ENCODE peak calls at places on chromosome 2, in ten cellular contexts. One of them, this sample, is unnamed.

GRCh38 chr2:219439518-219439917 is 4.9 kb downstream of the SPEG start:
- DNase-seq in ovary: no peak
- DNase-seq in tibial nerve: no peak
- DNase-seq in stomach: no peak
- DNase-seq in A549: no peak
- DNase-seq in HepG2: no peak
- DNase-seq in H1: no peak
- DNase-seq in K562: no peak
- DNase-seq in sigmoid colon: no peak
- DNase-seq in suprapubic skin: no peak
- DNase-seq in this sample: peak

GRCh38 chr2:178891265-178891958 is 84.2 kb upstream of the TTN start:
- DNase-seq in tibial nerve: peak
- DNase-seq in ovary: peak
- DNase-seq in suprapubic skin: no peak
- DNase-seq in sigmoid colon: no peak
- DNase-seq in K562: peak
- DNase-seq in H1: peak
- DNase-seq in stomach: peak
- DNase-seq in A549: peak
- DNase-seq in HepG2: peak
- DNase-seq in this sample: no peak

GRCh38 chr2:147860009-147860408 is 15.2 kb downstream of the ACVR2A start:
- DNase-seq in H1: no peak
- DNase-seq in tibial nerve: no peak
- DNase-seq in sigmoid colon: no peak
- DNase-seq in HepG2: no peak
- DNase-seq in stomach: no peak
- DNase-seq in ovary: no peak
- DNase-seq in A549: no peak
- DNase-seq in K562: no peak
- DNase-seq in suprapubic skin: no peak
- DNase-seq in this sample: no peak

GRCh38 chr2:208454861-208455260 is 48.3 kb downstream of the PTH2R start:
- DNase-seq in suprapubic skin: no peak
- DNase-seq in stomach: no peak
- DNase-seq in H1: no peak
- DNase-seq in ovary: no peak
- DNase-seq in HepG2: no peak
- DNase-seq in A549: no peak
- DNase-seq in K562: no peak
- DNase-seq in sigmoid colon: no peak
- DNase-seq in tibial nerve: no peak
- DNase-seq in this sample: no peak

GRCh38 chr2:104818249-104818648 is 35.7 kb upstream of the POU3F3 start:
- DNase-seq in sigmoid colon: no peak
- DNase-seq in H1: no peak
- DNase-seq in tibial nerve: no peak
- DNase-seq in suprapubic skin: no peak
- DNase-seq in K562: no peak
- DNase-seq in ovary: no peak
- DNase-seq in HepG2: no peak
- DNase-seq in stomach: no peak
- DNase-seq in A549: no peak
- DNase-seq in this sample: no peak

GRCh38 chr2:231696004-231696367 is 12.3 kb upstream of the PTMA start:
- DNase-seq in ovary: no peak
- DNase-seq in sigmoid colon: peak
- DNase-seq in stomach: no peak
- DNase-seq in K562: no peak
- DNase-seq in H1: no peak
- DNase-seq in suprapubic skin: no peak
- DNase-seq in tibial nerve: peak
- DNase-seq in A549: no peak
- DNase-seq in HepG2: no peak
- DNase-seq in this sample: no peak

GRCh38 chr2:157995117-157995516 is 106.6 kb upstream of the UPP2 start:
- DNase-seq in K562: no peak
- DNase-seq in A549: no peak
- DNase-seq in H1: no peak
- DNase-seq in ovary: no peak
- DNase-seq in suprapubic skin: no peak
- DNase-seq in stomach: no peak
- DNase-seq in tibial nerve: no peak
- DNase-seq in sigmoid colon: no peak
- DNase-seq in HepG2: no peak
- DNase-seq in this sample: no peak

GRCh38 chr2:171554991-171555615 is 32.8 kb downstream of the CYBRD1 start:
- DNase-seq in suprapubic skin: no peak
- DNase-seq in stomach: no peak
- DNase-seq in K562: no peak
- DNase-seq in sigmoid colon: no peak
- DNase-seq in H1: no peak
- DNase-seq in HepG2: no peak
- DNase-seq in A549: no peak
- DNase-seq in tibial nerve: no peak
- DNase-seq in ovary: no peak
- DNase-seq in this sample: no peak

GRCh38 chr2:75896779-75897366 is 186.2 kb upstream of the GCFC2 start:
- DNase-seq in suprapubic skin: no peak
- DNase-seq in sigmoid colon: no peak
- DNase-seq in tibial nerve: no peak
- DNase-seq in H1: no peak
- DNase-seq in ovary: no peak
- DNase-seq in HepG2: peak
- DNase-seq in stomach: peak
- DNase-seq in A549: peak
- DNase-seq in K562: peak
- DNase-seq in this sample: no peak

GRCh38 chr2:118697771-118698170 is 149.7 kb downstream of the EN1 start:
- DNase-seq in HepG2: no peak
- DNase-seq in A549: no peak
- DNase-seq in H1: no peak
- DNase-seq in stomach: no peak
- DNase-seq in tibial nerve: no peak
- DNase-seq in K562: no peak
- DNase-seq in ovary: no peak
- DNase-seq in sigmoid colon: no peak
- DNase-seq in suprapubic skin: no peak
- DNase-seq in this sample: no peak

GRCh38 chr2:84938194-84938879 is 32.6 kb upstream of the KCMF1 start:
- DNase-seq in stomach: no peak
- DNase-seq in K562: no peak
- DNase-seq in sigmoid colon: no peak
- DNase-seq in HepG2: peak
- DNase-seq in suprapubic skin: no peak
- DNase-seq in ovary: no peak
- DNase-seq in tibial nerve: no peak
- DNase-seq in A549: peak
- DNase-seq in H1: no peak
- DNase-seq in this sample: no peak

GRCh38 chr2:50727940-50728339 is 304.0 kb downstream of the NRXN1 start:
- DNase-seq in A549: no peak
- DNase-seq in stomach: no peak
- DNase-seq in suprapubic skin: no peak
- DNase-seq in ovary: no peak
- DNase-seq in K562: no peak
- DNase-seq in tibial nerve: no peak
- DNase-seq in sigmoid colon: no peak
- DNase-seq in H1: no peak
- DNase-seq in HepG2: no peak
- DNase-seq in this sample: no peak
- TF ChIP-seq EP300 in A549: no peak
- TF ChIP-seq EP300 in stomach: no peak
- TF ChIP-seq EP300 in suprapubic skin: no peak
- TF ChIP-seq EP300 in ovary: no peak
- TF ChIP-seq EP300 in K562: no peak
- TF ChIP-seq EP300 in tibial nerve: no peak
- TF ChIP-seq EP300 in sigmoid colon: no peak
- TF ChIP-seq EP300 in H1: no peak
- TF ChIP-seq EP300 in HepG2: no peak
- TF ChIP-seq EP300 in this sample: no peak

DNA sequence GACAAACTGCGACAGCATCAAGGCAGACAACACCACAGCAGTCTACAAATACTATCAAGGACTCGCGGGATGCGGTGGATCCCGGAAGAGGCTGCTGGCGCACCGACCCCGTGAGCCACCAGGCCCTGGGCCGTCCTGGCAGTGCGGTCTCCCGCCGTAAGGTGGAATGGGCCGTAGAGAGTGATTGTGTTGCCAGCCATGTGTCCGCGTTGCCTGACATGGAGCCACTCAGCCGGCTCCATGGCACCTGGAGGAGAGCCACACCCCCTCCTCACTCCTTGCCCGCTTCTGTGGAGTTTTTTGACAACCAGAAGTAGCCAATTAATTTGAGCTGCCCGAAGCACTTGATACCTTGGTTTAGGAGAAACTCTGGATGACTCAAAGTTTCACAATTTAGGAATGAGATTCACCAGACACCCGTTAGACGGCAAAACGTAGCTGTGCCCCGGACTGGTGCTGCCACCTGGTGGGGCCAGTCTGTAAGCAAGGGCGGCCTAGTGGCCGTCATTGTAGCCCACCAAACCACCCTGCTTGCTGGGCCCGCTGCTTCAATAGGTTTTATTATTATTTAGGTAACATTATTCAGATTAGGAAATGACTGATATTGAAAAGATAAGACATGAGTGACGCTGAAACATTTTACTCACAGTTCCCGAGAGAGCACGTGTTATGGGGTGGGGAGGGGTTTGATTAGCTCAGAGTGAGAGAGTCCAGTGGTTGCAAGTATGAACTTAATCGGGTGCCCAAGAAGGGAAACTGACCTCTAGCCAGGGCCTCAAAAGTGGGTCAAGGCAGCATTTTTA is 10.2 kb upstream of the IMP4 start:
- DNase-seq in H1: peak
- DNase-seq in ovary: peak
- DNase-seq in stomach: peak
- DNase-seq in A549: peak
- DNase-seq in sigmoid colon: peak
- DNase-seq in HepG2: peak
- DNase-seq in K562: peak
- DNase-seq in tibial nerve: no peak
- DNase-seq in suprapubic skin: no peak
- DNase-seq in this sample: peak
- H3K4me3 ChIP-seq in H1: no peak
- H3K4me3 ChIP-seq in ovary: no peak
- H3K4me3 ChIP-seq in stomach: peak
- H3K4me3 ChIP-seq in A549: peak
- H3K4me3 ChIP-seq in sigmoid colon: no peak
- H3K4me3 ChIP-seq in HepG2: peak
- H3K4me3 ChIP-seq in K562: no peak
- H3K4me3 ChIP-seq in tibial nerve: no peak
- H3K4me3 ChIP-seq in suprapubic skin: no peak
- H3K4me3 ChIP-seq in this sample: no peak

GRCh38 chr2:72237549-72237948 is 89.9 kb upstream of the CYP26B1 start:
- DNase-seq in H1: no peak
- DNase-seq in ovary: no peak
- DNase-seq in HepG2: no peak
- DNase-seq in sigmoid colon: no peak
- DNase-seq in stomach: no peak
- DNase-seq in A549: no peak
- DNase-seq in tibial nerve: no peak
- DNase-seq in suprapubic skin: no peak
- DNase-seq in K562: no peak
- DNase-seq in this sample: no peak

GRCh38 chr2:72235497-72236413 is 88.1 kb upstream of the CYP26B1 start:
- DNase-seq in K562: no peak
- DNase-seq in A549: no peak
- DNase-seq in stomach: no peak
- DNase-seq in H1: no peak
- DNase-seq in ovary: no peak
- DNase-seq in tibial nerve: no peak
- DNase-seq in HepG2: no peak
- DNase-seq in sigmoid colon: no peak
- DNase-seq in suprapubic skin: no peak
- DNase-seq in this sample: no peak

GRCh38 chr2:72236445-72237067 is 88.9 kb upstream of the CYP26B1 start:
- DNase-seq in tibial nerve: no peak
- DNase-seq in HepG2: no peak
- DNase-seq in H1: no peak
- DNase-seq in stomach: no peak
- DNase-seq in K562: no peak
- DNase-seq in sigmoid colon: no peak
- DNase-seq in ovary: no peak
- DNase-seq in suprapubic skin: no peak
- DNase-seq in A549: peak
- DNase-seq in this sample: no peak

DNA sequence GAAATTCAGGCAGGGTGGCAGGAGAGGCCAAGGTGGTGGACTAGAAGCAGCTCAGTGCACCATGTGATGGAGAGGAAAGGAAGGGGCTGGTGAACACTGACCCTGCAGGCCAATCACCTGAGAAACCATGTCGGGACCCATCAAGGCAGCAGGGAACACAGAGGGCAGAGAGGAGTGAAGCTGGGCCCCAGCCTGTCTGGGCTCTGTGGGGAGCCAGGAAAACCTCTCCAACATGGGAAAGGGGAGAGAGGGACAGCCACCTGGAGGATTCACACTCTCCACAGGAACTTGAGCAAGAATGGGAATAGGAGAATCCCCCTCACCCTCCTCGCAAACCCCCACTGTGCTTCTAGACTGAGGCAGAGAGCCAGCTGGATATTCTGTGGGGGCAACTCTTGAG is 85.5 kb upstream of the CYP26B1 start:
- DNase-seq in tibial nerve: no peak
- DNase-seq in sigmoid colon: no peak
- DNase-seq in ovary: no peak
- DNase-seq in K562: no peak
- DNase-seq in H1: peak
- DNase-seq in suprapubic skin: no peak
- DNase-seq in HepG2: no peak
- DNase-seq in A549: no peak
- DNase-seq in stomach: no peak
- DNase-seq in this sample: no peak
- TF ChIP-seq EP300 in tibial nerve: no peak
- TF ChIP-seq EP300 in sigmoid colon: no peak
- TF ChIP-seq EP300 in ovary: no peak
- TF ChIP-seq EP300 in K562: no peak
- TF ChIP-seq EP300 in H1: no peak
- TF ChIP-seq EP300 in suprapubic skin: no peak
- TF ChIP-seq EP300 in HepG2: no peak
- TF ChIP-seq EP300 in A549: no peak
- TF ChIP-seq EP300 in stomach: no peak
- TF ChIP-seq EP300 in this sample: no peak

DNA sequence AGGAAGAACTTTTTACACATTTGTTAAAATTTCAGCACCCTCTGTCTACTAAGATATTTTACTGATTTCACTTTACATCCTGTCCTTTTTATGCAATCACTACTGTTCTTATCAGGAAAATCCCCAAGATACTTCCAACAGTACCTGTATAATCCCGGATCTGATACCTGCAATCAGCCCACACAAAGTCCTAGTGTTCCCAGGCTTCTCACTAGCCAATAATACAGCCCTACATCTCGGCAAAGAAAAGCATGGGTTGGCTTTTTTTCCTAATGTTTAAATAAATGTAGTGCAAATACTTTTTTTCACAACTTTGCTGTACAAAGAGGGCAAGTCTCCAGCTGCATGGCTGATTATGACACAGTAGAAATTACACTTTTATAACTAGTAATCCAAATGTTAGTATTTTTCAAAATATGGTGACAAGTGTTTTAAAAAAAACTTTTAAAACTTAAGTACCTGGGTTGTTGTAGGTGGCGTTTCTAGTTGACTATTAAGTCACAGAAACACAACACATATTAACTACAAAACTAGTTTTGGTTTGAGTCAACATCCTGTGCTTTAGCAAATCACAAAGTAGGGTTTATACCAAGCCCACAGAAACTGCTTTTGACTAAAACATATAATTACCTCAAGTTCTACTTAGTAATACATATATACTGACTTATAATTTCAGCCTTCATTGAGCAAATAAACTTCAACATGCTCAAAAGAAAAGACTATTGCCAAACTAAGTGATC is 19.5 kb downstream of the CNOT11 start:
- DNase-seq in H1: no peak
- DNase-seq in tibial nerve: no peak
- DNase-seq in ovary: no peak
- DNase-seq in suprapubic skin: no peak
- DNase-seq in stomach: no peak
- DNase-seq in sigmoid colon: no peak
- DNase-seq in A549: no peak
- DNase-seq in HepG2: no peak
- DNase-seq in K562: no peak
- DNase-seq in this sample: no peak
- H3K4me3 ChIP-seq in H1: no peak
- H3K4me3 ChIP-seq in tibial nerve: no peak
- H3K4me3 ChIP-seq in ovary: no peak
- H3K4me3 ChIP-seq in suprapubic skin: no peak
- H3K4me3 ChIP-seq in stomach: no peak
- H3K4me3 ChIP-seq in sigmoid colon: no peak
- H3K4me3 ChIP-seq in A549: no peak
- H3K4me3 ChIP-seq in HepG2: no peak
- H3K4me3 ChIP-seq in K562: no peak
- H3K4me3 ChIP-seq in this sample: no peak

This sample was measured in upper lobe of left lung.